ENCODE peak calls at places on chromosomes 5 and 9, in four cellular contexts. One of them, this sample, is unnamed.
A peak's percentile ranks its signal among the peaks of the same experiment; 100 is the strongest.

GRCh38 chr5:1555011-1555807 is 31.4 kb upstream of the LPCAT1 start:
- DNase-seq in coronary artery: peak; percentile 55
- DNase-seq in tibial artery: no peak
- DNase-seq in right atrium auricular region: peak; percentile 42
- DNase-seq in this sample: peak; percentile 71

GRCh38 chr5:9015937-9016270 is 530.0 kb downstream of the SEMA5A start:
- DNase-seq in coronary artery: no peak
- DNase-seq in tibial artery: no peak
- DNase-seq in right atrium auricular region: no peak
- DNase-seq in this sample: peak; percentile 30

GRCh38 chr9:21653091-21653490 is 149.3 kb upstream of the MTAP start:
- DNase-seq in coronary artery: no peak
- DNase-seq in tibial artery: no peak
- DNase-seq in right atrium auricular region: no peak
- DNase-seq in this sample: no peak

GRCh38 chr5:157670662-157671591 is at the start of gene C5orf52:
- DNase-seq in coronary artery: no peak
- DNase-seq in tibial artery: no peak
- DNase-seq in right atrium auricular region: peak; percentile 55
- DNase-seq in this sample: peak; percentile 20

GRCh38 chr5:78056053-78056452 is 238.4 kb downstream of the AP3B1 start:
- DNase-seq in coronary artery: no peak
- DNase-seq in tibial artery: no peak
- DNase-seq in right atrium auricular region: no peak
- DNase-seq in this sample: no peak

GRCh38 chr5:124315746-124316415 is 430.6 kb downstream of the ZNF608 start:
- DNase-seq in coronary artery: no peak
- DNase-seq in tibial artery: no peak
- DNase-seq in right atrium auricular region: no peak
- DNase-seq in this sample: peak; percentile 37

GRCh38 chr9:86405926-86406325 is 51.7 kb upstream of the TUT7 start:
- DNase-seq in coronary artery: no peak
- DNase-seq in tibial artery: no peak
- DNase-seq in right atrium auricular region: no peak
- DNase-seq in this sample: peak; percentile 90

GRCh38 chr9:81885586-81885985 is 42.6 kb upstream of the SPATA31D4 start:
- DNase-seq in coronary artery: no peak
- DNase-seq in tibial artery: no peak
- DNase-seq in right atrium auricular region: no peak
- DNase-seq in this sample: no peak

GRCh38 chr5:1295650-1296037 is 776 bp upstream of the TERT start:
- DNase-seq in coronary artery: peak; percentile 66
- DNase-seq in tibial artery: no peak
- DNase-seq in right atrium auricular region: no peak
- DNase-seq in this sample: no peak

GRCh38 chr5:42840842-42841574 is 29.3 kb upstream of the SELENOP start:
- DNase-seq in coronary artery: no peak
- DNase-seq in tibial artery: no peak
- DNase-seq in right atrium auricular region: no peak
- DNase-seq in this sample: no peak

GRCh38 chr5:168128154-168128553 is 163.3 kb upstream of the WWC1 start:
- DNase-seq in coronary artery: no peak
- DNase-seq in tibial artery: no peak
- DNase-seq in right atrium auricular region: no peak
- DNase-seq in this sample: no peak

GRCh38 chr5:179869641-179870402 is 11.2 kb upstream of the MRNIP start:
- DNase-seq in coronary artery: no peak
- DNase-seq in tibial artery: no peak
- DNase-seq in right atrium auricular region: no peak
- DNase-seq in this sample: no peak

GRCh38 chr5:179871506-179871905 is 12.9 kb upstream of the MRNIP start:
- DNase-seq in coronary artery: no peak
- DNase-seq in tibial artery: no peak
- DNase-seq in right atrium auricular region: no peak
- DNase-seq in this sample: no peak

GRCh38 chr5:179870952-179871351 is 12.3 kb upstream of the MRNIP start:
- DNase-seq in coronary artery: no peak
- DNase-seq in tibial artery: no peak
- DNase-seq in right atrium auricular region: no peak
- DNase-seq in this sample: no peak

GRCh38 chr5:179869101-179869500 is 10.5 kb upstream of the MRNIP start:
- DNase-seq in coronary artery: no peak
- DNase-seq in tibial artery: no peak
- DNase-seq in right atrium auricular region: no peak
- DNase-seq in this sample: no peak

DNA sequence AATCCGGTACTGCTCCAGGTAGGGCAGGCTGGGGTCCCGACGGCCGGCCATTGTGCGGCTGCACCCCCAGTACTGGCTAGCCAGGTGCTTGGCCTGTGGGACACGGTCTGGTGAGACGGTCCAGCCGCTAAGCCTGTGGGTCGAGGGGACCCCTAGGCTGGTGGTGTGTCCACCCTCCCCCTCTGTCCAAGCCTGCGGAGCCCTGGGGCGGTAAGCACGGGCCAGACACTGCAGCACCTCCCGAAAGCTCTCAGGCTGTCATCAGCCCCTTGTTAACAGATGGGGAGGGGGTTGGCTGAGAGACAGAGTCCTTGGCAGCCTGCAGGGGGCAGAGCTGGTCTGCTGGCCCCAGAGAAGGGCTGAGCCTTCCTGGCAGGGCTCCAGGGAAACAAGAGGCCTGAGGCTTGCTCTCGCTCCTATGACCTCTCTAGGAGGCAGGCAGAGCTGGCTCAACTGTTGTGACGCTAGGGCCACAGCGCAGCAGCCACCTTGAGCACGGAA is 11.8 kb upstream of the MRNIP start:
- DNase-seq in coronary artery: no peak
- DNase-seq in tibial artery: no peak
- DNase-seq in right atrium auricular region: no peak
- DNase-seq in this sample: peak; percentile 75
- TF ChIP-seq CTCF in coronary artery: no peak
- TF ChIP-seq CTCF in tibial artery: no peak
- TF ChIP-seq CTCF in right atrium auricular region: no peak
- TF ChIP-seq CTCF in this sample: peak; percentile 57

GRCh38 chr9:115615821-115616665 is 498.1 kb upstream of the TNC start:
- DNase-seq in coronary artery: no peak
- DNase-seq in tibial artery: no peak
- DNase-seq in right atrium auricular region: no peak
- DNase-seq in this sample: peak; percentile 66
- H3K4me3 ChIP-seq in coronary artery: no peak overlapping the region
- H3K4me3 ChIP-seq in tibial artery: no peak overlapping the region
- H3K4me3 ChIP-seq in right atrium auricular region: no peak overlapping the region
- H3K4me3 ChIP-seq in this sample: no peak overlapping the region

DNA sequence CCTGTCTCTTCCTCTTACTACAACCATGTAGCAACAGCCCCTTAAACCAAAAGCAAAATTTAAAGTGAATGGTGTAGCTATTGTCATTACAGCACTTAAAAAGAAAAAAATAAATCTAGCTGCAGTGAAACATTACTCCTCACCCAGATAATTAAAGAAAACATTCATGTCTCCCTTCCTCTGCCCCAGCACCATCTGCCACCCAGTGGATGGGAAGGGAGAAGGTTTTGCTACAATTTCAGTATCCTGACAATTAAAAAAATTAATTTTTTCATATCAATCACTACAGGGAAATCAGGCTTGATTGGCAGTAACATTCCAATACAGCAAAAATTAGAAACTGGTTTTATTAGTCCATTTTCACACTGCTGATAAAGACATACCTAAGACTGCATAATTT is 147.4 kb upstream of the PUM3 start:
- DNase-seq in coronary artery: no peak
- DNase-seq in tibial artery: no peak
- DNase-seq in right atrium auricular region: no peak
- DNase-seq in this sample: peak; percentile 1
- TF ChIP-seq CTCF in coronary artery: no peak
- TF ChIP-seq CTCF in tibial artery: no peak
- TF ChIP-seq CTCF in right atrium auricular region: no peak
- TF ChIP-seq CTCF in this sample: no peak

DNA sequence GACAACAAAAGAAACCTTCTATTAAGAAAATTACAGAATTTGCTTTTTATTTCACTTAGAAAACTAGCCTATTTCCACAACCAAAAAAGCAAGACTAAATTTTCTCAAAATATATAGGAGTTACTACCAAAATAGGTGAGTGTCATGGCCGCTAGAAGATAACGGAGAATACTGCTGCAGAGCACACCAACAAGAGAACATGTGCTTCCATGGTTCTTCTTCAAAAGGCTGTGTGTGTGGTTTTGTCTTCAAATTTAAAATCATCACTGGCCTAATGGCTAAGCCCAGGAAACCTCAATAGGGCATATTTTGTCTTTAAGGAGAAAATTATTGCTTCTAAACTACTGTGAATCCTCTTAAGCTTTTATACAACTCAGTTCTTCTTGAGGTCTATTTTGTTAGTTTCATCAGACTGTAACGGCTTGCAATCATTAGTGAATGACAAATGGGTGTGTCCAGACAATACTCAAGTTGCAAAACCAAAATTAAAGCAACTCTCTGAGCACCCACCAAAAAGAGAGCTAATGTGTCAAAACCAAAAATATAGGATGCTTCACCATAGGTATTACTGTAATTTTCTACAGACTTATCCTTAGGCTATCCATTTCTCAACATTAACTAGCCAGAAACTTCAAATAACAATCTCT is 3.3 kb downstream of the SETX start:
- DNase-seq in coronary artery: no peak
- DNase-seq in tibial artery: no peak
- DNase-seq in right atrium auricular region: no peak
- DNase-seq in this sample: no peak
- H3K4me3 ChIP-seq in coronary artery: no peak overlapping the region
- H3K4me3 ChIP-seq in tibial artery: no peak overlapping the region
- H3K4me3 ChIP-seq in right atrium auricular region: no peak overlapping the region
- H3K4me3 ChIP-seq in this sample: no peak overlapping the region

GRCh38 chr9:134373269-134373668 is 47.0 kb downstream of the RXRA start:
- DNase-seq in coronary artery: no peak
- DNase-seq in tibial artery: no peak
- DNase-seq in right atrium auricular region: no peak
- DNase-seq in this sample: no peak
- TF ChIP-seq CTCF in coronary artery: no peak
- TF ChIP-seq CTCF in tibial artery: no peak
- TF ChIP-seq CTCF in right atrium auricular region: no peak
- TF ChIP-seq CTCF in this sample: no peak